ENCODE peak calls at places on chromosomes 7 and 10, in five cellular contexts. Q, V, K, R and P are unnamed samples.

GRCh38 chr7:134288265-134288664 is 28.5 kb downstream of the SLC35B4 start:
- DNase-seq in Q (no peak), R (no peak), V (no peak), K (no peak), P (no peak)

GRCh38 chr7:72413290-72413689 is 1.2 kb upstream of the CALN1 start:
- DNase-seq in K (no peak), R (no peak), V (no peak), Q (no peak), P (no peak)

GRCh38 chr10:124212702-124213101 is 119.3 kb upstream of the CHST15 start:
- DNase-seq in V (no peak), R (no peak), K (no peak), Q (no peak), P (no peak)

GRCh38 chr10:132574783-132575319 is 37.3 kb downstream of the INPP5A start:
- DNase-seq in Q (no peak), V (no peak), K (no peak), R (no peak), P (peak)

GRCh38 chr10:184174-184573 is 48.9 kb downstream of the ZMYND11 start:
- DNase-seq in R (no peak), Q (no peak), V (no peak), K (no peak), P (no peak)

GRCh38 chr7:27176962-27177794 is 3.1 kb upstream of the HOXA10 start:
- DNase-seq in V (no peak), K (no peak), R (no peak), Q (no peak), P (no peak)

GRCh38 chr7:156895024-156895780 is 2.2 kb upstream of the LMBR1 start:
- DNase-seq in Q (no peak), V (no peak), K (no peak), R (no peak), P (no peak)

GRCh38 chr10:75165684-75166622 is 44.6 kb upstream of the VDAC2 start:
- DNase-seq in V (no peak), Q (no peak), K (no peak), R (peak), P (no peak)

GRCh38 chr10:35432781-35433338 is 96.6 kb downstream of the CCNY start:
- DNase-seq in K (no peak), V (no peak), R (no peak), Q (no peak), P (no peak)

GRCh38 chr10:266974-267425 is 131.7 kb downstream of the ZMYND11 start:
- DNase-seq in V (no peak), R (no peak), K (no peak), Q (no peak), P (no peak)

GRCh38 chr10:117090831-117091230 is 47.2 kb downstream of the VAX1 start:
- DNase-seq in R (no peak), V (no peak), K (no peak), Q (no peak), P (no peak)

GRCh38 chr10:8830064-8830463 is 775.6 kb downstream of the GATA3 start:
- DNase-seq in R (no peak), V (no peak), Q (no peak), K (no peak), P (no peak)

GRCh38 chr7:143437568-143437967 is 5.7 kb upstream of the TAS2R60 start:
- DNase-seq in Q (no peak), R (no peak), V (no peak), K (no peak), P (no peak)

GRCh38 chr10:101214446-101215396 is 14.5 kb downstream of the LBX1 start:
- DNase-seq in K (peak), R (no peak), V (peak), Q (peak), P (peak)

GRCh38 chr7:47356261-47356660 is 225.7 kb downstream of the TNS3 start:
- DNase-seq in K (no peak), V (no peak), R (no peak), Q (no peak), P (no peak)

GRCh38 chr7:114508096-114508495 is 93.5 kb downstream of the FOXP2 start:
- DNase-seq in Q (no peak), R (no peak), V (no peak), K (no peak), P (no peak)

GRCh38 chr10:69800109-69800508 is 1.6 kb upstream of the COL13A1 start:
- DNase-seq in R (no peak), V (no peak), Q (no peak), K (no peak), P (no peak)

GRCh38 chr7:32479574-32480200 is 10.5 kb downstream of the LSM5 start:
- DNase-seq in Q (no peak), V (peak), R (no peak), K (no peak), P (no peak)

GRCh38 chr10:28738200-28738599 is 60.9 kb downstream of the BAMBI start:
- DNase-seq in Q (no peak), V (no peak), R (no peak), K (no peak), P (no peak)

GRCh38 chr10:1229116-1229515 is 172.9 kb downstream of the WDR37 start:
- DNase-seq in K (no peak), Q (no peak), R (no peak), V (no peak), P (no peak)

GRCh38 chr10:21171197-21171935 is 274.3 kb upstream of the NEBL start:
- DNase-seq in V (peak), R (no peak), K (no peak), Q (no peak), P (no peak)

GRCh38 chr10:4398602-4399001 is 427.4 kb upstream of the AKR1E2 start:
- DNase-seq in V (no peak), K (no peak), Q (no peak), R (no peak), P (no peak)